ENCODE peak calls at places on chromosomes 4 and X, in nine cellular contexts. X is endothelial cell of umbilical vein; Y is lower leg skin; J is tibial artery; F is skeletal muscle cell; O is GM12865; P is cardiac muscle cell; G is mucosa of descending colon; K is CD8-positive, alpha-beta memory T cell. N is an unnamed sample.
A peak's percentile ranks its signal among the peaks of the same experiment; 100 is the strongest.

GRCh38 chr4:159864337-159864736 is 761.5 kb downstream of the RAPGEF2 start:
- DNase-seq in X (no peak), Y (no peak), J (no peak), F (no peak), O (no peak), P (no peak), G (no peak), K (no peak), N (no peak)

GRCh38 chrX:83022020-83022419 is 486.1 kb upstream of the POU3F4 start:
- DNase-seq in X (no peak), Y (no peak), J (no peak), F (no peak), O (no peak), P (no peak), G (no peak), K (no peak), N (no peak)

GRCh38 chrX:154325541-154325940 is 29.9 kb downstream of the TKTL1 start:
- DNase-seq in X (peak; percentile 61), Y (no peak), J (no peak), F (no peak), O (no peak), P (no peak), G (peak; percentile 8), K (no peak), N (no peak)

GRCh38 chr4:100421356-100421978 is 96.4 kb downstream of the EMCN start:
- DNase-seq in X (peak; percentile 73), Y (no peak), J (no peak), F (peak; percentile 7), O (peak; percentile 26), P (peak; percentile 11), G (no peak), K (no peak), N (no peak)

GRCh38 chr4:151850751-151851150 is 89.9 kb upstream of the GATB start:
- DNase-seq in X (no peak), Y (peak; percentile 38), J (no peak), F (peak; percentile 11), O (no peak), P (no peak), G (no peak), K (no peak), N (no peak)

GRCh38 chr4:181294421-181294820 is 948.8 kb upstream of the TENM3 start:
- DNase-seq in X (no peak), Y (no peak), J (no peak), F (no peak), O (no peak), P (no peak), G (no peak), K (no peak), N (no peak)

GRCh38 chrX:118724775-118725174 is 2.6 kb upstream of the IL13RA1 start:
- DNase-seq in X (no peak), Y (no peak), J (no peak), F (no peak), O (no peak), P (no peak), G (no peak), K (no peak), N (no peak)

GRCh38 chrX:134669378-134670098 is 11.3 kb upstream of the PLAC1 start:
- DNase-seq in X (peak; percentile 11), Y (peak; percentile 15), J (peak; percentile 20), F (peak; percentile 75), O (no peak), P (no peak), G (no peak), K (no peak), N (peak; percentile 78)

GRCh38 chrX:38108364-38108763 is 102.0 kb downstream of the SYTL5 start:
- DNase-seq in X (peak; percentile 43), Y (no peak), J (no peak), F (no peak), O (no peak), P (no peak), G (no peak), K (no peak), N (no peak)

GRCh38 chrX:7266261-7266660 is 118.3 kb upstream of the PUDP start:
- DNase-seq in X (no peak), Y (no peak), J (no peak), F (no peak), O (no peak), P (no peak), G (no peak), K (no peak), N (no peak)

GRCh38 chrX:139203681-139204575 is 326.6 kb upstream of the F9 start:
- DNase-seq in X (no peak), Y (no peak), J (no peak), F (no peak), O (peak; percentile 9), P (peak; percentile 44), G (peak; percentile 48), K (no peak), N (no peak)

GRCh38 chrX:123647244-123647643 is 85.6 kb downstream of the THOC2 start:
- DNase-seq in X (no peak), Y (no peak), J (no peak), F (no peak), O (no peak), P (no peak), G (no peak), K (no peak), N (no peak)

GRCh38 chr4:166121897-166122296 is 248.9 kb downstream of the TLL1 start:
- DNase-seq in X (no peak), Y (no peak), J (no peak), F (no peak), O (no peak), P (peak; percentile 81), G (no peak), K (no peak), N (no peak)

GRCh38 chrX:110044531-110045249 is 41.8 kb downstream of the TMEM164 start:
- DNase-seq in X (no peak), Y (no peak), J (no peak), F (no peak), O (no peak), P (no peak), G (no peak), K (no peak), N (no peak)

GRCh38 chr4:180610317-180610716 is 1632.9 kb upstream of the TENM3 start:
- DNase-seq in X (no peak), Y (no peak), J (no peak), F (no peak), O (peak; percentile 41), P (no peak), G (no peak), K (no peak), N (no peak)

GRCh38 chr4:170721812-170722373 is 632.1 kb upstream of the AADAT start:
- DNase-seq in X (no peak), Y (no peak), J (no peak), F (no peak), O (no peak), P (no peak), G (no peak), K (no peak), N (no peak)

DNA sequence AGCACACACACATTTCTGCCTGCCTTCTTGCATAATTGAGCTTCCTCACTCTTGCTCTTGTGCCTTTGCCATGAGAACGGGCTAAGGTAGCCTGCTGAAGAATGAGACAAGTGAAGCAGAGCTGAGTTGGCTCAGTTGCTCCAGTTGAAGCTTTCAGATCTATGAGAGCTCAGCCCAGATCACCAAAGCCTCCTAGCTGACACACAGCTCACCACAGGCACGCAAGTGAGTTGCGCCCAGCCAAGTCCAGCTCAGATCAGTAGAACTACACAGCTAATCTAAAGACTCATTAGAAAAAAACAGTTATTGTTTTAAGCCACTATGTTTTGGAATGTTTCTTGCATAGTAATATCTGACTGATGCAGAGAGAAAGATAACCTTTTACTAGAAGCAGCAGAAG is 362.3 kb downstream of the MID1IP1 start:
- DNase-seq in X (no peak), Y (no peak), J (no peak), F (no peak), O (no peak), P (no peak), G (no peak), K (no peak), N (no peak)
- H3K4me3 ChIP-seq in X (no peak overlapping the region), Y (no peak overlapping the region), J (no peak overlapping the region), F (no peak overlapping the region), O (no peak overlapping the region), P (no peak overlapping the region), G (no peak overlapping the region), K (no peak overlapping the region), N (no peak overlapping the region)

GRCh38 chr4:94332983-94333590 is 9.5 kb downstream of the HPGDS start:
- DNase-seq in X (peak; percentile 28), Y (no peak), J (no peak), F (no peak), O (no peak), P (peak; percentile 36), G (no peak), K (no peak), N (no peak)
- H3K4me3 ChIP-seq in X (no peak overlapping the region), Y (no peak overlapping the region), J (no peak overlapping the region), F (no peak overlapping the region), O (no peak overlapping the region), P (no peak overlapping the region), G (no peak overlapping the region), K (no peak overlapping the region), N (no peak overlapping the region)

DNA sequence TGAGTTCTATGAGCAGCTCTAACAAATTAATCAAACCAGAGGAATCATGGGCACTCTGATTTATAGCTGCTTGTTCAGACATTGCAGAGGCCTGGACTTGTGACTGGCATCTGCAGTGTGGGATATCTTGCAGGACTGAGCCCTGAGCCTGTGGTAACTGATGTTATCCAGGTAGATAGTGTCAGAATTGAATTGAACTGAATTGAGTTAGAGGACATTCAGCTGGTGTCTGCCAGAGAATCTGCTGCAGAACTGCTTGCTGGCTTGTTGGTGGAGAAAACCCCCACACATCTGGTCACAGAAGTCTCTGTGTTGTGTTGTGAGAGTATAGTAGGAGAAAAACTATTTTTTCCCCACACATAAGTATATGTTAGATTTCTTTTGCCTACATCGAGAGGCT is 42.2 kb downstream of the SMIM20 start:
- DNase-seq in X (no peak), Y (no peak), J (no peak), F (no peak), O (no peak), P (no peak), G (no peak), K (no peak), N (no peak)
- H3K4me3 ChIP-seq in X (no peak overlapping the region), Y (no peak overlapping the region), J (no peak overlapping the region), F (no peak overlapping the region), O (no peak overlapping the region), P (no peak overlapping the region), G (no peak overlapping the region), K (no peak overlapping the region), N (no peak overlapping the region)

DNA sequence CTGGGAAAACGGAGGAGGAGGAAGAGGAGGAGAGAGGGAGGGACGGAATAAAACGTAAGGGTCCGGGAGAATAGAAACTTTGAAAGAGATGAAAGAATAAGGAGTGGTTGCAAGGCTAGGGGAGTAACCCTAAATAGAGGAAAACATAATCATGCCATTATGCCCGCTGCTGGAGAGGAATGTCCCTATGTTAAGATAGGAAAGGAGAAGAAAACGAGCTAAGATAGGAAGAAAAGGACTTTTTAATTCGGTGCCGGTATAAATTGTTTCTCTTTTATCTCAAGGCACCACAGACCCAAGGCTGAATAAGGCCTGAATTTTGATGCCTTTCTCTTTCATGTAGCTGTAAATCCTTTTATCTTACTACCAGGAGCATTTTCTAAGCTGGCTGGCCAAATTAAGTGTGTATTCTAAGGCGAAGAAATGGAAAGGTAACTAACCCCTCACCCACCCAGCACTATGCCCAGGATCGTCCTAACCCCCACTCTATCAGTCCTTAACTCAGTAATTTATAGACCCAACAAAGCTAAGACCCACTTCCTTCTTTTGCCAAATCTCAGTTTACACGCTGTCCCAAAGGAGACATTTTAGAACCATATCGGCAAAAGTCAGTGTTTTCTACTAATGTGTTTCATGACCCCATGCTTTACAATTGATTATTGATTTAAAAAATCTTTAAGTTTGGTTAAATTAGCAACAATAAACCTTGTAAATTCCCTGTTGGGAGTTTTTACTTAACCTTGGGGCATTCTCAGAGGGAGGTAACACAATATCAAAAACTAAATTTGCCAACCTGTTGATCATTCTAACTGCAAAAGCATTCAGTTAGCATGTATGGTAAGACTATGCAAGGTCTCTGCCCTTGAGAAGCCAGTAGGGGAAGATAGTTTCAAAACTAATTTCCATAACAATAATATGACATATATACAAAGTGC is 1.1 kb upstream of the CUL4B start:
- DNase-seq in X (no peak), Y (no peak), J (no peak), F (no peak), O (peak; percentile 3), P (no peak), G (no peak), K (no peak), N (no peak)
- H3K4me3 ChIP-seq in X (peak overlapping the region; percentile 85), Y (peak overlapping the region; percentile 6), J (peak overlapping the region; percentile 67), F (peak overlapping the region; percentile 54), O (peak overlapping the region; percentile 87), P (peak overlapping the region; percentile 65), G (no peak overlapping the region), K (peak overlapping the region; percentile 84), N (peak overlapping the region; percentile 66)